ENCODE peak calls at places on chromosomes 6 and 20, in nine cellular contexts. M, I, U, D, B, R, V, A and P are unnamed samples.
A peak's percentile ranks its signal among the peaks of the same experiment; 100 is the strongest.

GRCh38 chr6:140572129-140572528 is 1197.7 kb upstream of the CITED2 start:
- DNase-seq in U (peak; percentile 84), D (peak; percentile 86), I (no peak), V (no peak), B (no peak), A (peak; percentile 74), R (no peak), M (no peak), P (no peak)

GRCh38 chr6:5215181-5215580 is 45.6 kb downstream of the LYRM4 start:
- DNase-seq in U (peak; percentile 50), D (peak; percentile 56), B (no peak), I (no peak), R (no peak), A (peak; percentile 90), M (no peak), V (no peak), P (no peak)

GRCh38 chr6:116531675-116532570 is 13.6 kb downstream of the TRAPPC3L start:
- DNase-seq in D (peak; percentile 67), A (peak; percentile 77), V (peak; percentile 58), U (peak; percentile 86), B (peak; percentile 32), R (peak; percentile 38), M (no peak), I (peak; percentile 74), P (peak; percentile 42)

GRCh38 chr6:52195886-52196285 is 9.7 kb downstream of the IL17A start:
- DNase-seq in A (no peak), B (no peak), I (no peak), M (no peak), U (no peak), R (no peak), V (no peak), D (no peak), P (no peak)

GRCh38 chr20:10322073-10323012 is 103.7 kb downstream of the SNAP25 start:
- DNase-seq in M (no peak), B (no peak), V (no peak), D (peak; percentile 32), R (no peak), A (no peak), I (no peak), U (peak; percentile 63), P (no peak)

GRCh38 chr6:85041376-85041775 is 277.0 kb upstream of the TBX18 start:
- DNase-seq in R (no peak), V (no peak), I (no peak), D (no peak), M (no peak), U (peak; percentile 30), A (no peak), B (no peak), P (no peak)

GRCh38 chr6:7267521-7268091 is 45.4 kb downstream of the SSR1 start:
- DNase-seq in U (peak; percentile 98), A (peak; percentile 98), V (no peak), D (peak; percentile 99), I (no peak), R (no peak), B (no peak), M (no peak), P (no peak)

GRCh38 chr6:33276864-33277662 is at the start of gene B3GALT4:
- DNase-seq in A (peak; percentile 41), U (peak; percentile 94), V (peak; percentile 49), B (peak; percentile 65), R (peak; percentile 58), M (peak; percentile 21), D (peak; percentile 92), I (peak; percentile 89), P (peak; percentile 80)

GRCh38 chr6:104955927-104956662 is 812 bp upstream of the LIN28B start:
- DNase-seq in B (peak; percentile 19), U (no peak), A (no peak), R (no peak), V (no peak), I (no peak), D (no peak), M (no peak), P (no peak)

GRCh38 chr20:25052255-25053206 is 5.4 kb downstream of the ACSS1 start:
- DNase-seq in B (no peak), I (no peak), M (no peak), R (no peak), V (no peak), U (no peak), A (peak; percentile 70), D (no peak), P (no peak)

GRCh38 chr6:152576525-152576924 is 60.6 kb downstream of the SYNE1 start:
- DNase-seq in R (no peak), V (no peak), A (no peak), I (no peak), D (no peak), U (no peak), B (no peak), M (no peak), P (no peak)

GRCh38 chr6:129124334-129124733 is 241.4 kb downstream of the LAMA2 start:
- DNase-seq in M (no peak), D (no peak), V (no peak), I (no peak), B (no peak), U (no peak), R (no peak), A (no peak), P (no peak)

GRCh38 chr20:58930496-58930895 is 50.6 kb upstream of the NELFCD start:
- DNase-seq in A (no peak), U (peak; percentile 18), R (no peak), V (no peak), I (peak; percentile 12), M (no peak), B (no peak), D (peak; percentile 68), P (no peak)

GRCh38 chr20:21613512-21613911 is 92.0 kb upstream of the PAX1 start:
- DNase-seq in R (no peak), I (no peak), M (no peak), U (no peak), V (no peak), B (no peak), A (no peak), D (peak; percentile 30), P (no peak)

GRCh38 chr20:56628015-56628872 is 862 bp upstream of the TFAP2C start:
- DNase-seq in V (no peak), B (no peak), A (no peak), U (peak; percentile 61), R (no peak), M (no peak), D (peak; percentile 45), I (peak; percentile 47), P (no peak)

GRCh38 chr6:156659317-156660198 is 117.6 kb upstream of the ARID1B start:
- DNase-seq in V (no peak), D (no peak), B (no peak), R (no peak), U (no peak), A (no peak), M (no peak), I (no peak), P (no peak)